ENCODE peak calls at places on chromosomes 5 and 9, in six cellular contexts. One of them, this sample, is unnamed. For H3K9me3, the result is how much of the 10 kb centered on the place peaks cover.

GRCh38 chr9:107867738-107868137 is 378.2 kb upstream of the KLF4 start:
- DNase-seq in prostate gland: no peak
- DNase-seq in transverse colon: no peak
- DNase-seq in heart left ventricle: no peak
- DNase-seq in astrocyte: no peak
- DNase-seq in right lobe of liver: no peak
- DNase-seq in this sample: no peak

GRCh38 chr9:10268500-10269485 is 344.0 kb downstream of the PTPRD start:
- DNase-seq in prostate gland: no peak
- DNase-seq in transverse colon: no peak
- DNase-seq in heart left ventricle: peak
- DNase-seq in astrocyte: peak
- DNase-seq in right lobe of liver: no peak
- DNase-seq in this sample: peak

GRCh38 chr5:76607353-76607871 is 15.8 kb downstream of the F2RL2 start:
- DNase-seq in prostate gland: no peak
- DNase-seq in transverse colon: no peak
- DNase-seq in heart left ventricle: peak
- DNase-seq in astrocyte: peak
- DNase-seq in right lobe of liver: no peak
- DNase-seq in this sample: peak

GRCh38 chr5:74665246-74665645 is 19.8 kb upstream of the HEXB start:
- DNase-seq in prostate gland: no peak
- DNase-seq in transverse colon: no peak
- DNase-seq in heart left ventricle: no peak
- DNase-seq in astrocyte: no peak
- DNase-seq in right lobe of liver: no peak
- DNase-seq in this sample: no peak

GRCh38 chr5:137320056-137321045 is 178.8 kb downstream of the SPOCK1 start:
- DNase-seq in prostate gland: peak
- DNase-seq in transverse colon: no peak
- DNase-seq in heart left ventricle: no peak
- DNase-seq in astrocyte: peak
- DNase-seq in right lobe of liver: no peak
- DNase-seq in this sample: peak

GRCh38 chr9:95494416-95495371 is 22.1 kb downstream of the PTCH1 start:
- DNase-seq in prostate gland: peak
- DNase-seq in transverse colon: peak
- DNase-seq in heart left ventricle: no peak
- DNase-seq in astrocyte: peak
- DNase-seq in right lobe of liver: no peak
- DNase-seq in this sample: peak

GRCh38 chr5:38500861-38501260 is 55.6 kb downstream of the LIFR start:
- DNase-seq in prostate gland: no peak
- DNase-seq in transverse colon: no peak
- DNase-seq in heart left ventricle: no peak
- DNase-seq in astrocyte: peak
- DNase-seq in right lobe of liver: no peak
- DNase-seq in this sample: peak

GRCh38 chr9:14993061-14993800 is 83.0 kb upstream of the FREM1 start:
- DNase-seq in prostate gland: peak
- DNase-seq in transverse colon: peak
- DNase-seq in heart left ventricle: peak
- DNase-seq in astrocyte: peak
- DNase-seq in right lobe of liver: peak
- DNase-seq in this sample: peak

GRCh38 chr9:90801175-90801506 is 478 bp upstream of the SYK start:
- DNase-seq in prostate gland: no peak
- DNase-seq in transverse colon: no peak
- DNase-seq in heart left ventricle: no peak
- DNase-seq in astrocyte: no peak
- DNase-seq in right lobe of liver: no peak
- DNase-seq in this sample: no peak

GRCh38 chr5:67809589-67809988 is 406.0 kb upstream of the PIK3R1 start:
- DNase-seq in prostate gland: no peak
- DNase-seq in transverse colon: no peak
- DNase-seq in heart left ventricle: no peak
- DNase-seq in astrocyte: peak
- DNase-seq in right lobe of liver: peak
- DNase-seq in this sample: no peak

GRCh38 chr9:3403315-3403714 is 122.5 kb downstream of the RFX3 start:
- DNase-seq in prostate gland: no peak
- DNase-seq in transverse colon: no peak
- DNase-seq in heart left ventricle: no peak
- DNase-seq in astrocyte: peak
- DNase-seq in right lobe of liver: no peak
- DNase-seq in this sample: no peak

GRCh38 chr9:7139886-7140285 is 382.1 kb downstream of the KDM4C start:
- DNase-seq in prostate gland: no peak
- DNase-seq in transverse colon: no peak
- DNase-seq in heart left ventricle: no peak
- DNase-seq in astrocyte: no peak
- DNase-seq in right lobe of liver: no peak
- DNase-seq in this sample: no peak

GRCh38 chr9:129568560-129569505 is 52.1 kb downstream of the C9orf50 start:
- DNase-seq in prostate gland: no peak
- DNase-seq in transverse colon: peak
- DNase-seq in heart left ventricle: peak
- DNase-seq in astrocyte: no peak
- DNase-seq in right lobe of liver: peak
- DNase-seq in this sample: peak

GRCh38 chr5:99032234-99033013 is 103.6 kb upstream of the CHD1 start:
- DNase-seq in prostate gland: peak
- DNase-seq in transverse colon: peak
- DNase-seq in heart left ventricle: peak
- DNase-seq in astrocyte: peak
- DNase-seq in right lobe of liver: no peak
- DNase-seq in this sample: peak

GRCh38 chr5:142000709-142001484 is 11.9 kb downstream of the GNPDA1 start:
- DNase-seq in prostate gland: no peak
- DNase-seq in transverse colon: no peak
- DNase-seq in heart left ventricle: no peak
- DNase-seq in astrocyte: no peak
- DNase-seq in right lobe of liver: no peak
- DNase-seq in this sample: no peak

GRCh38 chr5:61617995-61618525 is 286.0 kb downstream of the ZSWIM6 start:
- DNase-seq in prostate gland: no peak
- DNase-seq in transverse colon: no peak
- DNase-seq in heart left ventricle: no peak
- DNase-seq in astrocyte: no peak
- DNase-seq in right lobe of liver: no peak
- DNase-seq in this sample: no peak

GRCh38 chr5:143758750-143759149 is 53.2 kb upstream of the HMHB1 start:
- DNase-seq in prostate gland: no peak
- DNase-seq in transverse colon: no peak
- DNase-seq in heart left ventricle: no peak
- DNase-seq in astrocyte: no peak
- DNase-seq in right lobe of liver: no peak
- DNase-seq in this sample: no peak

GRCh38 chr5:171162602-171163001 is 146.4 kb upstream of the TLX3 start:
- DNase-seq in prostate gland: no peak
- DNase-seq in transverse colon: no peak
- DNase-seq in heart left ventricle: no peak
- DNase-seq in astrocyte: peak
- DNase-seq in right lobe of liver: no peak
- DNase-seq in this sample: peak

GRCh38 chr9:35795701-35796100 is 4.3 kb downstream of the NPR2 start:
- DNase-seq in prostate gland: no peak
- DNase-seq in transverse colon: no peak
- DNase-seq in heart left ventricle: no peak
- DNase-seq in astrocyte: peak
- DNase-seq in right lobe of liver: no peak
- DNase-seq in this sample: no peak

GRCh38 chr5:146514575-146514974 is 1.4 kb downstream of the GPR151 start:
- DNase-seq in prostate gland: no peak
- DNase-seq in transverse colon: no peak
- DNase-seq in heart left ventricle: no peak
- DNase-seq in astrocyte: no peak
- DNase-seq in right lobe of liver: no peak
- DNase-seq in this sample: no peak

GRCh38 chr5:90136952-90137528 is 272.5 kb downstream of the CETN3 start:
- DNase-seq in prostate gland: no peak
- DNase-seq in transverse colon: no peak
- DNase-seq in heart left ventricle: no peak
- DNase-seq in astrocyte: no peak
- DNase-seq in right lobe of liver: no peak
- DNase-seq in this sample: no peak

GRCh38 chr5:84859056-84859455 is 474.4 kb upstream of the EDIL3 start:
- DNase-seq in prostate gland: no peak
- DNase-seq in transverse colon: no peak
- DNase-seq in heart left ventricle: no peak
- DNase-seq in astrocyte: no peak
- DNase-seq in right lobe of liver: no peak
- DNase-seq in this sample: no peak

GRCh38 chr5:172458956-172459355 is 4.6 kb upstream of the SH3PXD2B start:
- DNase-seq in prostate gland: no peak
- DNase-seq in transverse colon: no peak
- DNase-seq in heart left ventricle: no peak
- DNase-seq in astrocyte: no peak
- DNase-seq in right lobe of liver: no peak
- DNase-seq in this sample: no peak

GRCh38 chr9:137278061-137278912 is 761 bp downstream of the TOR4A start:
- DNase-seq in prostate gland: no peak
- DNase-seq in transverse colon: peak
- DNase-seq in heart left ventricle: peak
- DNase-seq in astrocyte: no peak
- DNase-seq in right lobe of liver: peak
- DNase-seq in this sample: peak

GRCh38 chr9:93304574-93305496 is 120.9 kb downstream of the WNK2 start:
- DNase-seq in prostate gland: peak
- DNase-seq in transverse colon: peak
- DNase-seq in heart left ventricle: peak
- DNase-seq in astrocyte: peak
- DNase-seq in right lobe of liver: peak
- DNase-seq in this sample: peak

GRCh38 chr9:7613931-7614330 is 185.6 kb downstream of the DMAC1 start:
- DNase-seq in prostate gland: no peak
- DNase-seq in transverse colon: no peak
- DNase-seq in heart left ventricle: no peak
- DNase-seq in astrocyte: no peak
- DNase-seq in right lobe of liver: no peak
- DNase-seq in this sample: no peak

GRCh38 chr9:135275163-135275925 is 187.9 kb downstream of the OLFM1 start:
- DNase-seq in prostate gland: peak
- DNase-seq in transverse colon: no peak
- DNase-seq in heart left ventricle: no peak
- DNase-seq in astrocyte: no peak
- DNase-seq in right lobe of liver: no peak
- DNase-seq in this sample: no peak
- H3K9me3 ChIP-seq in prostate gland: under half
- H3K9me3 ChIP-seq in transverse colon: under half
- H3K9me3 ChIP-seq in heart left ventricle: under half
- H3K9me3 ChIP-seq in astrocyte: under half
- H3K9me3 ChIP-seq in right lobe of liver: under half
- H3K9me3 ChIP-seq in this sample: under half

GRCh38 chr5:167332291-167332690 is 959.2 kb upstream of the WWC1 start:
- DNase-seq in prostate gland: no peak
- DNase-seq in transverse colon: no peak
- DNase-seq in heart left ventricle: no peak
- DNase-seq in astrocyte: no peak
- DNase-seq in right lobe of liver: no peak
- DNase-seq in this sample: no peak
- H3K9me3 ChIP-seq in prostate gland: under half
- H3K9me3 ChIP-seq in transverse colon: under half
- H3K9me3 ChIP-seq in heart left ventricle: under half
- H3K9me3 ChIP-seq in astrocyte: under half
- H3K9me3 ChIP-seq in right lobe of liver: under half
- H3K9me3 ChIP-seq in this sample: under half

GRCh38 chr5:17738461-17738860 is 104.2 kb downstream of the TAF11L14 start:
- DNase-seq in prostate gland: no peak
- DNase-seq in transverse colon: no peak
- DNase-seq in heart left ventricle: no peak
- DNase-seq in astrocyte: no peak
- DNase-seq in right lobe of liver: no peak
- DNase-seq in this sample: no peak

GRCh38 chr5:17732351-17732923 is 98.2 kb downstream of the TAF11L14 start:
- DNase-seq in prostate gland: no peak
- DNase-seq in transverse colon: no peak
- DNase-seq in heart left ventricle: no peak
- DNase-seq in astrocyte: no peak
- DNase-seq in right lobe of liver: no peak
- DNase-seq in this sample: no peak

GRCh38 chr5:17735771-17736170 is 101.5 kb downstream of the TAF11L14 start:
- DNase-seq in prostate gland: no peak
- DNase-seq in transverse colon: no peak
- DNase-seq in heart left ventricle: no peak
- DNase-seq in astrocyte: no peak
- DNase-seq in right lobe of liver: no peak
- DNase-seq in this sample: no peak

DNA sequence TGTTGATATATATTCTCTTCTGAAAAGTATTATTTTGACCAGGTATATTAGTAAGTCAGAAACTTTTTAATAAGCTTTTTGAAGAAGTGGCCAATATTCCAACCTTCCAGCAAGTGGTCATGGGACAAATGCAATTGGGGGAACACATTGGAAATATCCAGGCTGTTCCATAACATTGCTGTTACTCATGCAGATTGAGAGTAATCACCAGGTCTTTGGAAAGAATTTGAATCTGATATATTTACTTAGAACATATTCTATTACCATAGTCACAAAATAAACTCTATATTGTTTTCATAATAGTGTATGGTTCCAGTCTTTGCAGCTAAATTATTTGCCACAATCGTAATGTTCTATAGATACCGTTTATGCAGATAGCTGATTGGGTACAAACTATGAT is 102.8 kb downstream of the TAF11L14 start:
- DNase-seq in prostate gland: no peak
- DNase-seq in transverse colon: no peak
- DNase-seq in heart left ventricle: no peak
- DNase-seq in astrocyte: no peak
- DNase-seq in right lobe of liver: no peak
- DNase-seq in this sample: no peak
- H3K9me3 ChIP-seq in prostate gland: under half
- H3K9me3 ChIP-seq in transverse colon: under half
- H3K9me3 ChIP-seq in heart left ventricle: under half
- H3K9me3 ChIP-seq in astrocyte: under half
- H3K9me3 ChIP-seq in right lobe of liver: under half
- H3K9me3 ChIP-seq in this sample: under half

GRCh38 chr9:89679581-89679980 is 74.8 kb downstream of the GADD45G start:
- DNase-seq in prostate gland: no peak
- DNase-seq in transverse colon: no peak
- DNase-seq in heart left ventricle: no peak
- DNase-seq in astrocyte: no peak
- DNase-seq in right lobe of liver: no peak
- DNase-seq in this sample: no peak
- H3K9me3 ChIP-seq in prostate gland: under half
- H3K9me3 ChIP-seq in transverse colon: under half
- H3K9me3 ChIP-seq in heart left ventricle: under half
- H3K9me3 ChIP-seq in astrocyte: under half
- H3K9me3 ChIP-seq in right lobe of liver: under half
- H3K9me3 ChIP-seq in this sample: under half

GRCh38 chr5:97570242-97570641 is 387.2 kb upstream of the RIOK2 start:
- DNase-seq in prostate gland: no peak
- DNase-seq in transverse colon: no peak
- DNase-seq in heart left ventricle: no peak
- DNase-seq in astrocyte: no peak
- DNase-seq in right lobe of liver: no peak
- DNase-seq in this sample: no peak
- H3K9me3 ChIP-seq in prostate gland: under half
- H3K9me3 ChIP-seq in transverse colon: under half
- H3K9me3 ChIP-seq in heart left ventricle: under half
- H3K9me3 ChIP-seq in astrocyte: under half
- H3K9me3 ChIP-seq in right lobe of liver: under half
- H3K9me3 ChIP-seq in this sample: under half

This sample was measured in hepatocyte.